ENCODE peak calls at places on chromosomes 3 and 15, in five cellular contexts. Z is activated CD8-positive, alpha-beta memory T cell treated with anti-CD3 and anti-CD28 coated beads for 1 hour; Q is activated T-cell treated with anti-CD3 and anti-CD28 coated beads for 4 hours; B is activated effector memory CD4-positive, alpha-beta T cell treated with anti-CD3 and anti-CD28 coated beads, Interleukin-2, amount 50 U/mL, for 16 hours; G is stimulated activated CD8-positive, alpha-beta memory T cell treated with anti-CD3 and anti-CD28 coated beads, Interleukin-15, amount 100 ng/mL, for 24 hours. W is an unnamed sample.

GRCh38 chr3:190303887-190304286 is 18.4 kb downstream of the CLDN1 start:
- DNase-seq in G (no peak), Z (no peak), B (no peak), Q (no peak), W (no peak)

GRCh38 chr3:171429635-171430034 is 30.6 kb downstream of the TNIK start:
- DNase-seq in G (no peak), B (no peak), Z (no peak), Q (no peak), W (no peak)

GRCh38 chr3:113977822-113978221 is 30.0 kb downstream of the ZDHHC23 start:
- DNase-seq in B (no peak), Z (no peak), Q (no peak), G (no peak), W (no peak)

GRCh38 chr15:43974852-43975251 is 148.1 kb downstream of the WDR76 start:
- DNase-seq in G (no peak), Z (no peak), Q (no peak), B (no peak), W (no peak)

GRCh38 chr3:15284121-15284889 is 48.1 kb downstream of the SH3BP5 start:
- DNase-seq in G (no peak), Z (no peak), Q (no peak), B (no peak), W (no peak)

GRCh38 chr3:102450976-102451375 is 16.2 kb downstream of the ZPLD1 start:
- DNase-seq in B (no peak), G (no peak), Z (no peak), Q (no peak), W (no peak)

GRCh38 chr3:170642882-170643601 is 57.2 kb upstream of the SLC7A14 start:
- DNase-seq in G (no peak), Q (no peak), B (no peak), Z (no peak), W (no peak)

GRCh38 chr15:60477164-60477563 is 1.8 kb downstream of the ICE2 start:
- DNase-seq in Z (no peak), G (no peak), Q (no peak), B (no peak), W (no peak)

W was measured in mucosa of descending colon.